ENCODE peak calls at places on chromosomes 5 and 9, in nine cellular contexts. X is SK-N-SH, E is stomach, S is suprapubic skin, B is K562, R is ovary, G is tibial nerve, M is transverse colon, H is HepG2. Q is an unnamed sample.

GRCh38 chr9:94144394-94144793 is 60.1 kb downstream of the PTPDC1 start:
- DNase-seq in X (no peak), R (no peak), S (no peak), M (no peak), H (no peak), B (no peak), G (no peak), E (no peak), Q (no peak)

GRCh38 chr9:79185866-79186265 is 385.9 kb upstream of the TLE4 start:
- DNase-seq in E (no peak), S (peak; percentile 63), B (no peak), G (no peak), M (no peak), R (no peak), H (no peak), X (no peak), Q (no peak)

GRCh38 chr5:91754990-91755389 is 371.9 kb upstream of the ARRDC3 start:
- DNase-seq in S (no peak), M (no peak), B (no peak), H (no peak), G (no peak), X (no peak), R (no peak), E (no peak), Q (no peak)

GRCh38 chr5:72649449-72649848 is 142.2 kb upstream of the ZNF366 start:
- DNase-seq in H (no peak), B (peak; percentile 46), X (no peak), R (no peak), S (no peak), E (no peak), M (no peak), G (no peak), Q (no peak)

GRCh38 chr9:136726631-136727191 is 14.3 kb downstream of the DIPK1B start:
- DNase-seq in M (no peak), R (no peak), X (peak; percentile 73), B (peak; percentile 65), G (no peak), H (peak; percentile 67), S (no peak), E (no peak), Q (no peak)

GRCh38 chr9:134418986-134419683 is 92.9 kb downstream of the RXRA start:
- DNase-seq in R (peak; percentile 49), E (no peak), B (no peak), S (no peak), H (no peak), M (no peak), G (no peak), X (no peak), Q (no peak)

GRCh38 chr5:4196744-4197646 is 601.4 kb downstream of the IRX1 start:
- DNase-seq in S (no peak), H (no peak), G (no peak), B (no peak), M (no peak), R (peak; percentile 11), X (no peak), E (no peak), Q (no peak)

GRCh38 chr9:131651599-131651998 is 88.3 kb downstream of the RAPGEF1 start:
- DNase-seq in M (no peak), X (no peak), E (no peak), G (no peak), H (peak; percentile 13), R (no peak), B (no peak), S (no peak), Q (no peak)

GRCh38 chr5:10753178-10753577 is 7.9 kb downstream of the DAP start:
- DNase-seq in B (no peak), X (no peak), E (no peak), H (no peak), G (no peak), M (no peak), R (no peak), S (no peak), Q (no peak)

GRCh38 chr5:15993934-15994333 is 185.7 kb downstream of the MARCHF11 start:
- DNase-seq in M (no peak), H (no peak), G (no peak), S (no peak), X (no peak), R (no peak), B (no peak), E (no peak), Q (no peak)

GRCh38 chr5:120304653-120305052 is 159.4 kb upstream of the PRR16 start:
- DNase-seq in M (no peak), R (no peak), G (no peak), X (no peak), B (no peak), E (no peak), H (no peak), S (no peak), Q (no peak)

GRCh38 chr9:113309204-113309813 is 6.1 kb upstream of the RNF183 start:
- DNase-seq in H (peak; percentile 53), R (no peak), M (peak; percentile 41), B (peak; percentile 36), X (peak; percentile 69), S (no peak), E (peak; percentile 28), G (no peak), Q (no peak)

GRCh38 chr5:59582746-59583145 is 310.8 kb downstream of the PDE4D start:
- DNase-seq in G (no peak), B (no peak), H (no peak), S (no peak), E (no peak), X (no peak), R (no peak), M (no peak), Q (no peak)

GRCh38 chr5:56126487-56127179 is 106.5 kb downstream of the ANKRD55 start:
- DNase-seq in E (no peak), B (no peak), X (peak; percentile 55), R (no peak), G (no peak), H (no peak), M (no peak), S (no peak), Q (no peak)

GRCh38 chr5:16574789-16575785 is 41.7 kb downstream of the RETREG1 start:
- DNase-seq in G (no peak), H (no peak), X (no peak), B (no peak), M (no peak), E (no peak), S (no peak), R (no peak), Q (no peak)

GRCh38 chr5:13408616-13409015 is 535.9 kb downstream of the DNAH5 start:
- DNase-seq in G (no peak), M (no peak), E (no peak), B (no peak), R (no peak), X (no peak), S (no peak), H (no peak), Q (no peak)

GRCh38 chr5:166883016-166883415 is 1408.4 kb upstream of the WWC1 start:
- DNase-seq in B (no peak), R (no peak), E (no peak), H (no peak), G (no peak), S (no peak), X (no peak), M (no peak), Q (no peak)

DNA sequence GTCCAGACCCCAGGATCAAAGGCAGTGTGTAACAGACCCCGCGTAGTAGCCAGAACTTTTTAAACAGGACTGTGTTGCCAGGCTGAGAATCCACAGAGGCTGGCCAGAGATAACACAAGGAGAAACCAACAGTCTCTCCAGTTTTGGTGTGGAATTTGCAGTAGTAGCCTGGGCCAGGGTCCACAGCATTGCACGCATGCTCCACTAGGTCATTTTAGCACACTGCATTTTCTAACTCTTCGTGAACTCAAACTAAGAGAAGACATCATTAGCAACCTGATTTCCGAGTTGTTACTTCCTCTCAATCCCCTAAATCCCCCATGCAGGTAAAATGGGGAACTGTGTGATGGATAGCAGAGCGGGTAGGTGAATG is 119.6 kb downstream of the BOD1 start:
- DNase-seq in S (no peak), M (no peak), E (no peak), R (no peak), G (no peak), B (no peak), X (no peak), H (no peak), Q (no peak)
- TF ChIP-seq EP300 in S (no peak), M (no peak), E (no peak), R (no peak), G (no peak), B (no peak), X (no peak), H (no peak), Q (no peak)

DNA sequence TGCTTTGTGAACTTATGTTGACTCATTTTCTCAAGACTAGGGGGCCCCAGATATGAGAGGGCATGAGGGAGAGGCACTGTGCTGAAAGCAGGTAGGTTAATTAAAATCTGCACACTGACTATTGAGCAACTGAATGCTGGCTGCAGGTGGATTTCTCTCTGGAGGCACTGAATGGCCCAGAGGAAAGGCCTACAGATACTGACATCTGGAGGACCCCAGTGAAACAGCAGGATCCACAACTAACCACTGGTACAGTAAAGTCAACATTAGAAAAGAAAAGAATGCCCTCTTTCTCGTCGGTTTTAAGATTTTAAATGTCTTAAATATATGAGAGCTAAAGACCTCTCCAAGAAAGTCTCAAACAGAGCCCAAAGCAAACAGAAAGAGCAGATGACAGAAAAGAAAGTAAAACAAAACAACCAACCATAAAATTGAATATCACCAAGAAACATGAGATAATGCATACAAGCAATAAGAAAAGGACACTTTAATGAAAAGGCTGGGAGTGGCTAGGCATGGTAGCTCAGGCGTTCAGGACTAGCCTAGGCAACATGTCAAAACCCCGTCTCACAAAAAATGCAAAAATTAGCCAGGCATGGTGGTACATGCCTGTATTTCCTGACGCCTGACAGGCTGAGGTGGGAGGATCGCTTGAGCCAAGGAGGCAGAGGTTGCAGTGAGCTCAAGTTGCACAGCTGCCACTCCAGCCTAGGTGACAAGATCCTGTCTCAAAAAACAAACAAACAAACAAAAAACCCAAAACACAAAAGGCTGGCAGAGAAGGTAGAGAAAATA is 43.3 kb downstream of the PUM3 start:
- DNase-seq in M (no peak), H (peak; percentile 24), G (no peak), R (no peak), X (peak; percentile 15), E (no peak), S (no peak), B (no peak), Q (no peak)
- H3K36me3 ChIP-seq in M (peaks cover 30% of the 10 kb centered on the region), H (peaks cover 15% of the 10 kb centered on the region), G (no peaks in the 10 kb centered on the region), R (no peaks in the 10 kb centered on the region), X (peaks cover 72% of the 10 kb centered on the region), E (peaks cover 27% of the 10 kb centered on the region), S (peaks cover 40% of the 10 kb centered on the region), B (peaks cover 88% of the 10 kb centered on the region), Q (peaks cover 75% of the 10 kb centered on the region)

DNA sequence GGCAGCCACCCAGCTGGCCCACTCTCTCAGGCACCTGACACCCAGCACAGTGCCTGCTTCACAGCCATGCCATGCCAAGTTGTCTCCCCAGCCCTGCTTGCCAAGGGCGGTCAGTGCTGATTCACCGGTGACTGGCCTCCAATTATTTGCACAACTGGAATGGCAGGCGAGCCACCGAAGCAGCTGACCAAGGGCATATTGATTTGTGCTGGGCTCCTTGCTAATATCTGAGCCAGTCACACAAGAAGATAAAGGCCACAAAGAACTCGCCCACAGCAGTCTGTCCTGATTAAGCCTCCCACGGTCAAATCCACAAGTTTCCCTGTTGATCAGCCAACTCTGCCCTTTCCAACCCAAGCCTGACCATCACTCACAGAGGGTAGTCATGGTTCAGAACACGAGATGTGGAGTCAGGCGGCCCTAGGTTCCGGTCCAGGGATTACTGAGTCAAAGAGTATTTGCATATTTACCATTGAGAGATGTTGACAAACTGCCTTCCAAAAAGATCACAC is 6.4 kb upstream of the EEIG1 start:
- DNase-seq in X (no peak), G (no peak), R (no peak), H (peak; percentile 47), M (no peak), S (no peak), B (no peak), E (peak; percentile 92), Q (no peak)
- TF ChIP-seq EP300 in X (no peak), G (no peak), R (no peak), H (peak; percentile 11), M (no peak), S (no peak), B (no peak), E (no peak), Q (no peak)

GRCh38 chr5:171496431-171496830 is 77.0 kb downstream of the FGF18 start:
- DNase-seq in B (no peak), R (no peak), H (no peak), X (no peak), M (no peak), G (no peak), E (no peak), S (no peak), Q (no peak)
- H3K36me3 ChIP-seq in B (no peaks in the 10 kb centered on the region), R (no peaks in the 10 kb centered on the region), H (no peaks in the 10 kb centered on the region), X (no peaks in the 10 kb centered on the region), M (no peaks in the 10 kb centered on the region), G (no peaks in the 10 kb centered on the region), E (no peaks in the 10 kb centered on the region), S (no peaks in the 10 kb centered on the region), Q (no peaks in the 10 kb centered on the region)